ENCODE peak calls at places on chromosomes 4 and X, in six cellular contexts. B is stomach, Y is SK-N-SH, Q is GM12878, R is vagina, X is HCT116. N is an unnamed sample.

GRCh38 chr4:47482326-47482725 is 2.7 kb upstream of the ATP10D start:
- DNase-seq in B (no peak), Y (no peak), Q (no peak), R (no peak), X (no peak), N (no peak)

GRCh38 chrX:125198546-125198945 is 121.1 kb upstream of the TEX13C start:
- DNase-seq in B (no peak), Y (peak), Q (no peak), R (no peak), X (no peak), N (no peak)

GRCh38 chr4:166527500-166527899 is 654.5 kb downstream of the TLL1 start:
- DNase-seq in B (no peak), Y (no peak), Q (no peak), R (no peak), X (no peak), N (no peak)

GRCh38 chr4:149735796-149736195 is 79.8 kb downstream of the IQCM start:
- DNase-seq in B (no peak), Y (no peak), Q (no peak), R (no peak), X (no peak), N (no peak)

GRCh38 chr4:183260491-183261151 is 59.5 kb downstream of the CLDN22 start:
- DNase-seq in B (peak), Y (no peak), Q (no peak), R (no peak), X (no peak), N (no peak)

GRCh38 chrX:41956027-41956426 is 32.7 kb upstream of the CASK start:
- DNase-seq in B (no peak), Y (no peak), Q (no peak), R (no peak), X (no peak), N (no peak)

GRCh38 chrX:20727447-20727846 is 460.7 kb upstream of the RPS6KA3 start:
- DNase-seq in B (no peak), Y (no peak), Q (no peak), R (no peak), X (no peak), N (no peak)

GRCh38 chr4:38565271-38566199 is 98.5 kb upstream of the KLF3 start:
- DNase-seq in B (peak), Y (no peak), Q (no peak), R (no peak), X (no peak), N (no peak)

GRCh38 chrX:55486736-55487135 is 2.9 kb downstream of the USP51 start:
- DNase-seq in B (no peak), Y (no peak), Q (no peak), R (no peak), X (no peak), N (no peak)

GRCh38 chrX:150841466-150842197 is 56.8 kb downstream of the CD99L2 start:
- DNase-seq in B (no peak), Y (no peak), Q (no peak), R (no peak), X (no peak), N (no peak)

GRCh38 chr4:6887591-6888371 is 21.8 kb upstream of the TBC1D14 start:
- DNase-seq in B (no peak), Y (no peak), Q (no peak), R (no peak), X (no peak), N (no peak)

GRCh38 chr4:137393043-137393442 is 139.3 kb downstream of the PCDH18 start:
- DNase-seq in B (no peak), Y (peak), Q (no peak), R (no peak), X (no peak), N (no peak)

GRCh38 chr4:103786014-103786413 is 66.2 kb upstream of the TACR3 start:
- DNase-seq in B (no peak), Y (peak), Q (peak), R (no peak), X (peak), N (peak)

GRCh38 chr4:157204634-157205244 is 15.8 kb upstream of the GRIA2 start:
- DNase-seq in B (no peak), Y (peak), Q (no peak), R (no peak), X (peak), N (no peak)

GRCh38 chr4:20679946-20680345 is 20.3 kb upstream of the PACRGL start:
- DNase-seq in B (no peak), Y (no peak), Q (no peak), R (no peak), X (no peak), N (no peak)

GRCh38 chr4:67052981-67053380 is 492.3 kb downstream of the CENPC start:
- DNase-seq in B (no peak), Y (no peak), Q (no peak), R (no peak), X (no peak), N (no peak)

GRCh38 chr4:17515724-17516407 is 901 bp downstream of the CLRN2 start:
- DNase-seq in B (no peak), Y (no peak), Q (no peak), R (no peak), X (no peak), N (no peak)

GRCh38 chr4:114349543-114350175 is 248.9 kb upstream of the UGT8 start:
- DNase-seq in B (no peak), Y (no peak), Q (no peak), R (no peak), X (no peak), N (no peak)

GRCh38 chr4:127533028-127533700 is 99.6 kb upstream of the INTU start:
- DNase-seq in B (peak), Y (no peak), Q (no peak), R (peak), X (no peak), N (no peak)

GRCh38 chr4:11801466-11802446 is 373.1 kb upstream of the HS3ST1 start:
- DNase-seq in B (no peak), Y (no peak), Q (no peak), R (no peak), X (no peak), N (no peak)

GRCh38 chrX:12505127-12505526 is 286.1 kb upstream of the PRPS2 start:
- DNase-seq in B (no peak), Y (no peak), Q (no peak), R (no peak), X (no peak), N (no peak)

GRCh38 chr4:40998680-40999358 is 215.5 kb downstream of the APBB2 start:
- DNase-seq in B (no peak), Y (no peak), Q (no peak), R (no peak), X (peak), N (no peak)

GRCh38 chr4:14345356-14345775 is 656.9 kb upstream of the CPEB2 start:
- DNase-seq in B (no peak), Y (no peak), Q (no peak), R (no peak), X (no peak), N (no peak)

GRCh38 chrX:13412208-13412600 is 92.4 kb upstream of the ATXN3L start:
- DNase-seq in B (no peak), Y (no peak), Q (no peak), R (no peak), X (no peak), N (no peak)

GRCh38 chr4:7186081-7186480 is 6.3 kb upstream of the SORCS2 start:
- DNase-seq in B (no peak), Y (peak), Q (no peak), R (no peak), X (no peak), N (no peak)

GRCh38 chr4:185127021-185127925 is 15.8 kb upstream of the SLC25A4 start:
- DNase-seq in B (no peak), Y (peak), Q (no peak), R (no peak), X (no peak), N (peak)

GRCh38 chrX:34578237-34578636 is 78.8 kb downstream of the TMEM47 start:
- DNase-seq in B (no peak), Y (peak), Q (no peak), R (no peak), X (no peak), N (no peak)

GRCh38 chr4:2792711-2793577 is at the start of gene SH3BP2:
- DNase-seq in B (peak), Y (peak), Q (no peak), R (no peak), X (peak), N (peak)

GRCh38 chr4:31160146-31160545 is 440.0 kb downstream of the PCDH7 start:
- DNase-seq in B (no peak), Y (no peak), Q (no peak), R (no peak), X (no peak), N (no peak)

GRCh38 chr4:13627185-13627605 is 330 bp downstream of the BOD1L1 start:
- DNase-seq in B (no peak), Y (no peak), Q (no peak), R (no peak), X (no peak), N (peak)

GRCh38 chrX:18426004-18426320 is 554 bp downstream of the CDKL5 start:
- DNase-seq in B (no peak), Y (no peak), Q (no peak), R (no peak), X (no peak), N (no peak)

GRCh38 chr4:62495039-62495438 is 1294.9 kb downstream of the ADGRL3 start:
- DNase-seq in B (no peak), Y (no peak), Q (no peak), R (no peak), X (no peak), N (no peak)

GRCh38 chr4:183398298-183399129 is 45.9 kb upstream of the CDKN2AIP start:
- DNase-seq in B (peak), Y (peak), Q (no peak), R (no peak), X (no peak), N (peak)

GRCh38 chrX:72122621-72123275 is 9.0 kb downstream of the RTL5 start:
- DNase-seq in B (no peak), Y (no peak), Q (no peak), R (no peak), X (no peak), N (no peak)

GRCh38 chr4:94533405-94534223 is 81.9 kb downstream of the PDLIM5 start:
- DNase-seq in B (no peak), Y (no peak), Q (no peak), R (no peak), X (no peak), N (no peak)
- TF ChIP-seq POLR2AphosphoS5 in B (no peak), Y (no peak), Q (no peak), R (no peak), X (no peak), N (no peak)

GRCh38 chr4:182246401-182247205 is 3.4 kb downstream of the TENM3 start:
- DNase-seq in B (no peak), Y (no peak), Q (no peak), R (no peak), X (no peak), N (no peak)
- TF ChIP-seq POLR2AphosphoS5 in B (no peak), Y (no peak), Q (no peak), R (no peak), X (no peak), N (no peak)

GRCh38 chrX:154802838-154803410 is 2.4 kb downstream of the MPP1 start:
- DNase-seq in B (no peak), Y (no peak), Q (no peak), R (no peak), X (no peak), N (no peak)

GRCh38 chrX:154804564-154804956 is 725 bp downstream of the MPP1 start:
- DNase-seq in B (no peak), Y (peak), Q (no peak), R (no peak), X (no peak), N (no peak)

GRCh38 chrX:154806837-154807501 is 1.7 kb upstream of the MPP1 start:
- DNase-seq in B (no peak), Y (no peak), Q (no peak), R (no peak), X (no peak), N (no peak)

GRCh38 chrX:154805696-154806091 is 409 bp upstream of the MPP1 start:
- DNase-seq in B (no peak), Y (no peak), Q (no peak), R (no peak), X (no peak), N (no peak)

DNA sequence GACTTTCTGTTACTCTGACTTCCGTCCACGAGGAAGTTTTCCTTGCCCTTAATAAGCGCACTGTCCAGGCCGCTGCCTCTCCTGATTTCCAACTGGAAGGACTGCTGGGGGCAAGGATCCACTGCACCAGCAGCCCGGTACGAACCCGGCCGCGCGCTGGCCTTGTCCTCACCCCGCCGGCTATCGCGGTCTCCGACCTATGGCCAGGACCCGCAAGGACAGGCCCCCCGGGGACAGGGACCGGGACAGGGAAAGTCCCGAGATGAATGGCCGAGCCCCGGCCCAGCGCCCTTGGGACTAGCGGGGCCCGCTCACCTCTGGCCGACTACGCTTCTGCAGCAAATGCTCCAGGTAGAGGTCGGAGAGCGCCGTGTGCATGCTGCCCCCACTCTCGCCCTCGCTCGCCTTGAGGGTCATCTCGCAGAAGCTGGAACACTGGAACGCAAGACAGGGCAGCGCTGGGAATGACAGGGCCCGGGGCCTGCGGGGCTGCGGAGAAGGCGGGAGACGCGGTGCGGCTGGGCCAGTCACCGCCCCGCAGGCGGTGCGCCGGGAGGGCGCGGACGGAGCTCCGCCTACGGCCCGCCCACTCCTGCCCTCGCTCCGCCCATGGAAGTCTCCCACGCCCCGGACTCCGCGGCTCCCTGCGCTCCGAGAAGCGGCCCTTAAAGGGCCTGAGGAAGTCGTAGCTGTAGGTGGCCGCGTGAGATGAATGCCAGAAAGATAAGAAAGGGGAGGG is at the start of gene MPP1:
- DNase-seq in B (peak), Y (peak), Q (peak), R (no peak), X (peak), N (peak)
- TF ChIP-seq POLR2AphosphoS5 in B (no peak), Y (no peak), Q (no peak), R (no peak), X (peak), N (no peak)

GRCh38 chr4:75630174-75630931 is at the start of gene CDKL2:
- DNase-seq in B (peak), Y (peak), Q (peak), R (peak), X (peak), N (peak)
- TF ChIP-seq POLR2AphosphoS5 in B (peak), Y (peak), Q (no peak), R (peak), X (peak), N (no peak)

GRCh38 chr4:48687313-48687712 is 92.8 kb downstream of the FRYL start:
- DNase-seq in B (no peak), Y (peak), Q (no peak), R (no peak), X (no peak), N (no peak)

GRCh38 chr4:48680848-48681568 is 99.1 kb downstream of the FRYL start:
- DNase-seq in B (no peak), Y (no peak), Q (no peak), R (no peak), X (no peak), N (no peak)

GRCh38 chr4:48686369-48686768 is 93.7 kb downstream of the FRYL start:
- DNase-seq in B (no peak), Y (peak), Q (no peak), R (no peak), X (no peak), N (no peak)

GRCh38 chr4:48681856-48682255 is 98.2 kb downstream of the FRYL start:
- DNase-seq in B (no peak), Y (no peak), Q (peak), R (no peak), X (no peak), N (no peak)

DNA sequence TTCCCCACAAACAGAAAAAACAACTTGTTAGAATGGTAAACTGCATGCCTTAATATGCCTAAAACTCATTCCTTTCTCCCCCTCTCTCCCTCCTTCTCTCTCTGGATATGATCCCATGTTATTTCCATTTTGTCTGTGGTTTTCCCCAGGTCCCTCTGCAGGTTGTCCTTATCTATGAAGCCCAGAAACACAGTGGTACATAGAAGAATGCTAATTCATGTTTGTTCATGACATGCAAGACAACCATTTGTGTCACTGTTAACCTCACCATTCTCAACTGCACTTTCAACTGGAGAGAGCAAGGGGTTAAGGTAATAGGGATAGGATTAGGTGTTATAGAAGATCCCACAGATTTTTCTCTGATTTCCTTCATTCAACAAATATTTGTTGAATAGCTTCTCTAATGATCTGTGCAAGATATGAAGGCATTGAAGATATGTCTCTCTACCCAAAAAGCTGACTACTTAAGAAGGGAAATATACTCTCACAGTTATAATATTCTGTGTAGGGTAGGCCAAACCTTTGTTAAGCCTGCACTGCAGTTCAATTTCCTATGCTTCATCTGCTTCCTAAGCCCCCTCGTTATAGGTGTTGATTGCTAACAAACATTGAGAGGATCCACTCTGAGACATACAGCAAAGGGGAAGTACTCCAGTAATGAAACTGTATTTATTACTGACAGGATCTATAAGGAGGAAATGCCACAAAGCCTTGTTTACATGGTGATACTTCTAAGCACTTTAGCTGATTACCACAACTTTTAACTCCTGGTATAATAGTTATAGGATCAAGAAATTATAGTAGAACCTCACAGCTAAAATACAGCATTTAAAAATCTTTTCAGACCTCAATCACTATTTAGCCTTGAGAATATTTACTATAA is 96.1 kb downstream of the FRYL start:
- DNase-seq in B (no peak), Y (no peak), Q (no peak), R (no peak), X (no peak), N (no peak)
- TF ChIP-seq POLR2AphosphoS5 in B (no peak), Y (no peak), Q (no peak), R (no peak), X (no peak), N (no peak)

N was measured in GM12891.